ENCODE peak calls at places on chromosomes 3 and 15, in five cellular contexts. K, A, F, Y and V are unnamed samples.

GRCh38 chr15:90918835-90919234 is 13.5 kb downstream of the HDDC3 start:
- DNase-seq in K (no peak), A (no peak), F (no peak), Y (no peak), V (no peak)

GRCh38 chr3:31610700-31611275 is 78.1 kb downstream of the STT3B start:
- DNase-seq in K (peak; percentile 71), A (peak; percentile 77), F (no peak), Y (no peak), V (no peak)

GRCh38 chr3:43779850-43780249 is 89.1 kb downstream of the ABHD5 start:
- DNase-seq in K (no peak), A (no peak), F (no peak), Y (no peak), V (no peak)

GRCh38 chr15:96270581-96271172 is 59.8 kb upstream of the NR2F2 start:
- DNase-seq in K (peak; percentile 56), A (peak; percentile 89), F (no peak), Y (no peak), V (no peak)

GRCh38 chr15:50330921-50331320 is 24.1 kb downstream of the GABPB1 start:
- DNase-seq in K (no peak), A (no peak), F (no peak), Y (no peak), V (no peak)

GRCh38 chr3:23612296-23612891 is 193.4 kb upstream of the UBE2E1 start:
- DNase-seq in K (peak; percentile 59), A (peak; percentile 72), F (no peak), Y (no peak), V (no peak)

GRCh38 chr15:99503411-99503810 is 62.4 kb upstream of the MEF2A start:
- DNase-seq in K (no peak), A (no peak), F (no peak), Y (no peak), V (no peak)

GRCh38 chr3:171095063-171095462 is 68.5 kb upstream of the SLC2A2 start:
- DNase-seq in K (no peak), A (no peak), F (no peak), Y (no peak), V (no peak)

GRCh38 chr15:57296473-57297162 is 79.7 kb upstream of the CGNL1 start:
- DNase-seq in K (no peak), A (no peak), F (no peak), Y (no peak), V (no peak)

GRCh38 chr3:48989796-48990635 is at the start of gene P4HTM:
- DNase-seq in K (peak; percentile 94), A (peak; percentile 88), F (peak; percentile 70), Y (peak; percentile 76), V (peak; percentile 31)

GRCh38 chr3:57701781-57702180 is 8.9 kb upstream of the DENND6A start:
- DNase-seq in K (no peak), A (no peak), F (no peak), Y (no peak), V (no peak)

GRCh38 chr3:100927775-100928174 is 65.4 kb downstream of the ABI3BP start:
- DNase-seq in K (peak; percentile 59), A (no peak), F (no peak), Y (no peak), V (no peak)

GRCh38 chr3:116111765-116112164 is 333.5 kb downstream of the LSAMP start:
- DNase-seq in K (no peak), A (no peak), F (no peak), Y (no peak), V (no peak)

GRCh38 chr3:66803706-66804496 is 194.2 kb upstream of the KBTBD8 start:
- DNase-seq in K (no peak), A (no peak), F (no peak), Y (no peak), V (no peak)

GRCh38 chr3:66808891-66809578 is 189.1 kb upstream of the KBTBD8 start:
- DNase-seq in K (no peak), A (no peak), F (peak; percentile 61), Y (no peak), V (no peak)

GRCh38 chr3:66800941-66801545 is 197.1 kb upstream of the KBTBD8 start:
- DNase-seq in K (no peak), A (peak; percentile 55), F (no peak), Y (no peak), V (no peak)

GRCh38 chr3:66797916-66798560 is 200.1 kb upstream of the KBTBD8 start:
- DNase-seq in K (peak; percentile 61), A (no peak), F (no peak), Y (no peak), V (no peak)

GRCh38 chr3:66803206-66803605 is 194.9 kb upstream of the KBTBD8 start:
- DNase-seq in K (no peak), A (no peak), F (no peak), Y (no peak), V (no peak)
- TF ChIP-seq CTCF in K (no peak), A (no peak), F (no peak), Y (no peak), V (peak; percentile 9)

GRCh38 chr3:109018828-109019227 is 65.1 kb upstream of the GUCA1C start:
- DNase-seq in K (no peak), A (peak; percentile 35), F (peak; percentile 7), Y (no peak), V (no peak)
- TF ChIP-seq CTCF in K (no peak), A (peak; percentile 52), F (no peak), Y (no peak), V (no peak)

DNA sequence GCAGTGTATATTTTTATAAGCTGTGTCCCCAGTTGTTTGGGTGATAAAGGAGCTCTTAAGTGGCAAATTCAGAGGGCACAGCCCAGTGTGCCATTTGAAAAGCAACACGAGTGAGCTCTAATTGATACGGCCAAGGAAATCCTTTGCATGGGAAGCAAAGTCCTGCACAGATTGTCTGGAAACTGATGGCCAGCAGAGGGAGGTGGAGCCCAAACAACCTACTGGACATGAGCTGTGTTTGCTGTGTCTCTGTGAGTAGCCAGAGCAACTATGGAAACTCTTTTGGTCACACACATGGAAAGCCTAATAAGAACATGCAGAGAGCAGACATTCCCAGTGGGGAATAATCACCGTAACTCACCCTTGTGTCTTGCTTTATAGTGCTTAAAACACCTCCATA is 24.4 kb downstream of the ONECUT1 start:
- DNase-seq in K (no peak), A (peak; percentile 16), F (no peak), Y (no peak), V (no peak)
- TF ChIP-seq CTCF in K (peak; percentile 33), A (peak; percentile 50), F (no peak), Y (peak; percentile 15), V (no peak)

DNA sequence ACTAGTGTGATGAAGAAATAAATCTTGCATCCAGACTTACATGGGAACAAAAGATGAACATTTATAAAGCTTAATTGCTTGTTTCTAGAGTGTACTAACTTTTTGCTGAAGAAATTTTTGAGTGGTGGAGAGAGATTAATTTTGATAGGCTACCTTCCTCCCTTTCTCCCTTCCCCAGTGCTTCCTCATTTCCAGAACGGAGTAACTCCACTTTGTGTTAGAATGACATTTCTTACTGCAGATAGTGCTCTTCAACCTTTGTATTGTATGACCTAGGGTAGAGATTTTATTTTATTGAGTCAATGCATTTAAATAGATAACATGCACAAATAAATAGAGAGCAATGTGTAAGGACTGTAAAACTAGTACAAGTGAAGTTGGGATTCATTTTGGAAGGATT is 1.9 kb downstream of the ATP1B3 start:
- DNase-seq in K (no peak), A (no peak), F (no peak), Y (no peak), V (no peak)
- TF ChIP-seq CTCF in K (no peak), A (no peak), F (no peak), Y (no peak), V (no peak)